ENCODE peak calls at places on chromosomes 6 and 20, in eight cellular contexts. U is RPMI7951; V is endothelial cell; G is LoVo; H is cerebellar cortex; B is NAMALWA; F is activated T-cell treated with anti-CD3 and anti-CD28 coated beads, Interleukin-2, amount 50 U/mL, for 72 hours; Y is hypothalamus. A is an unnamed sample.

GRCh38 chr6:52271852-52272460 is 12.6 kb downstream of the MCM3 start:
- DNase-seq in U (no peak), V (no peak), G (no peak), H (no peak), B (no peak), F (no peak), Y (no peak), A (no peak)

GRCh38 chr6:14743465-14744211 is 502.2 kb upstream of the JARID2 start:
- DNase-seq in U (peak), V (no peak), G (peak), H (no peak), B (no peak), F (peak), Y (no peak), A (no peak)

GRCh38 chr20:24353135-24353694 is 116.2 kb upstream of the SYNDIG1 start:
- DNase-seq in U (no peak), V (no peak), G (no peak), H (no peak), B (no peak), F (no peak), Y (no peak), A (no peak)

GRCh38 chr6:125077453-125077852 is 76.1 kb upstream of the TPD52L1 start:
- DNase-seq in U (no peak), V (no peak), G (no peak), H (no peak), B (no peak), F (no peak), Y (no peak), A (no peak)

GRCh38 chr20:5128886-5129285 is 2.1 kb downstream of the CDS2 start:
- DNase-seq in U (no peak), V (no peak), G (no peak), H (no peak), B (no peak), F (no peak), Y (no peak), A (no peak)

GRCh38 chr20:4689224-4689623 is 32.5 kb upstream of the PRND start:
- DNase-seq in U (no peak), V (no peak), G (no peak), H (peak), B (no peak), F (no peak), Y (no peak), A (no peak)

GRCh38 chr6:134464690-134465411 is 146.9 kb upstream of the SGK1 start:
- DNase-seq in U (peak), V (no peak), G (no peak), H (no peak), B (no peak), F (no peak), Y (no peak), A (peak)

GRCh38 chr6:170129691-170130171 is 161.1 kb downstream of the DLL1 start:
- DNase-seq in U (peak), V (no peak), G (peak), H (no peak), B (no peak), F (no peak), Y (peak), A (no peak)

GRCh38 chr6:68559052-68559451 is 76.0 kb upstream of the ADGRB3 start:
- DNase-seq in U (no peak), V (no peak), G (no peak), H (peak), B (peak), F (no peak), Y (no peak), A (peak)

GRCh38 chr6:112563368-112563767 is 216.2 kb downstream of the RFPL4B start:
- DNase-seq in U (peak), V (no peak), G (no peak), H (no peak), B (no peak), F (no peak), Y (no peak), A (no peak)

GRCh38 chr6:147872002-147872401 is 363.5 kb downstream of the SAMD5 start:
- DNase-seq in U (no peak), V (no peak), G (no peak), H (no peak), B (no peak), F (no peak), Y (no peak), A (no peak)

GRCh38 chr6:30006170-30007131 is 54.6 kb upstream of the POLR1H start:
- DNase-seq in U (peak), V (peak), G (no peak), H (peak), B (no peak), F (peak), Y (peak), A (no peak)

GRCh38 chr20:47411161-47411560 is 54.7 kb upstream of the ZMYND8 start:
- DNase-seq in U (no peak), V (no peak), G (no peak), H (no peak), B (no peak), F (no peak), Y (no peak), A (no peak)

GRCh38 chr6:126188271-126188909 is 151.5 kb upstream of the CENPW start:
- DNase-seq in U (peak), V (no peak), G (no peak), H (no peak), B (no peak), F (no peak), Y (no peak), A (no peak)

GRCh38 chr6:83893024-83893423 is 33.5 kb downstream of the CYB5R4 start:
- DNase-seq in U (no peak), V (no peak), G (no peak), H (no peak), B (no peak), F (no peak), Y (no peak), A (no peak)

GRCh38 chr20:24747881-24748595 is 201.0 kb upstream of the CST7 start:
- DNase-seq in U (no peak), V (no peak), G (no peak), H (peak), B (no peak), F (no peak), Y (no peak), A (no peak)

GRCh38 chr6:12262236-12263061 is 27.7 kb upstream of the EDN1 start:
- DNase-seq in U (no peak), V (no peak), G (peak), H (no peak), B (no peak), F (no peak), Y (no peak), A (no peak)

GRCh38 chr6:126040826-126041225 is 54.5 kb downstream of the TRMT11 start:
- DNase-seq in U (peak), V (no peak), G (peak), H (no peak), B (no peak), F (no peak), Y (no peak), A (no peak)

GRCh38 chr6:123418101-123418500 is 218.6 kb downstream of the TRDN start:
- DNase-seq in U (no peak), V (no peak), G (no peak), H (no peak), B (no peak), F (no peak), Y (no peak), A (no peak)

GRCh38 chr6:110528051-110528929 is 51.9 kb upstream of the SLC22A16 start:
- DNase-seq in U (peak), V (peak), G (peak), H (peak), B (peak), F (peak), Y (no peak), A (peak)

A was measured in foreskin melanocyte.